ENCODE peak calls at places on chromosomes 12 and 14, in ten cellular contexts. One of them, this sample, is unnamed.

GRCh38 chr14:106459971-106460730 is 933.8 kb downstream of the TMEM121 start:
- DNase-seq in pancreas: no peak
- DNase-seq in GM06990: no peak
- DNase-seq in fibroblast of the aortic adventitia: no peak
- DNase-seq in breast epithelium: no peak
- DNase-seq in HL-60: no peak
- DNase-seq in gastrocnemius medialis: no peak
- DNase-seq in fibroblast of mammary gland: no peak
- DNase-seq in left ventricle myocardium inferior: no peak
- DNase-seq in hepatocyte: no peak
- DNase-seq in this sample: no peak

GRCh38 chr12:10919809-10920208 is 9.2 kb upstream of the PRH2 start:
- DNase-seq in pancreas: no peak
- DNase-seq in GM06990: no peak
- DNase-seq in fibroblast of the aortic adventitia: no peak
- DNase-seq in breast epithelium: no peak
- DNase-seq in HL-60: no peak
- DNase-seq in gastrocnemius medialis: no peak
- DNase-seq in fibroblast of mammary gland: no peak
- DNase-seq in left ventricle myocardium inferior: no peak
- DNase-seq in hepatocyte: no peak
- DNase-seq in this sample: no peak

GRCh38 chr14:33682746-33683145 is 268.1 kb downstream of the EGLN3 start:
- DNase-seq in pancreas: peak
- DNase-seq in GM06990: no peak
- DNase-seq in fibroblast of the aortic adventitia: peak
- DNase-seq in breast epithelium: peak
- DNase-seq in HL-60: no peak
- DNase-seq in gastrocnemius medialis: peak
- DNase-seq in fibroblast of mammary gland: peak
- DNase-seq in left ventricle myocardium inferior: peak
- DNase-seq in hepatocyte: no peak
- DNase-seq in this sample: no peak

GRCh38 chr12:64746663-64747062 is 12.5 kb downstream of the GNS start:
- DNase-seq in pancreas: no peak
- DNase-seq in GM06990: no peak
- DNase-seq in fibroblast of the aortic adventitia: peak
- DNase-seq in breast epithelium: no peak
- DNase-seq in HL-60: no peak
- DNase-seq in gastrocnemius medialis: no peak
- DNase-seq in fibroblast of mammary gland: peak
- DNase-seq in left ventricle myocardium inferior: no peak
- DNase-seq in hepatocyte: no peak
- DNase-seq in this sample: no peak

GRCh38 chr14:49581961-49582210 is 4.3 kb downstream of the RPS29 start:
- DNase-seq in pancreas: no peak
- DNase-seq in GM06990: no peak
- DNase-seq in fibroblast of the aortic adventitia: no peak
- DNase-seq in breast epithelium: no peak
- DNase-seq in HL-60: no peak
- DNase-seq in gastrocnemius medialis: no peak
- DNase-seq in fibroblast of mammary gland: no peak
- DNase-seq in left ventricle myocardium inferior: no peak
- DNase-seq in hepatocyte: no peak
- DNase-seq in this sample: no peak

GRCh38 chr12:27163048-27163715 is 80.8 kb upstream of the C12orf71 start:
- DNase-seq in pancreas: no peak
- DNase-seq in GM06990: no peak
- DNase-seq in fibroblast of the aortic adventitia: peak
- DNase-seq in breast epithelium: no peak
- DNase-seq in HL-60: no peak
- DNase-seq in gastrocnemius medialis: no peak
- DNase-seq in fibroblast of mammary gland: peak
- DNase-seq in left ventricle myocardium inferior: no peak
- DNase-seq in hepatocyte: no peak
- DNase-seq in this sample: no peak

GRCh38 chr14:87014854-87015253 is 978.1 kb downstream of the GALC start:
- DNase-seq in pancreas: no peak
- DNase-seq in GM06990: no peak
- DNase-seq in fibroblast of the aortic adventitia: no peak
- DNase-seq in breast epithelium: no peak
- DNase-seq in HL-60: no peak
- DNase-seq in gastrocnemius medialis: no peak
- DNase-seq in fibroblast of mammary gland: no peak
- DNase-seq in left ventricle myocardium inferior: no peak
- DNase-seq in hepatocyte: no peak
- DNase-seq in this sample: no peak

GRCh38 chr14:35482994-35483515 is 50.9 kb upstream of the INSM2 start:
- DNase-seq in pancreas: no peak
- DNase-seq in GM06990: no peak
- DNase-seq in fibroblast of the aortic adventitia: no peak
- DNase-seq in breast epithelium: no peak
- DNase-seq in HL-60: no peak
- DNase-seq in gastrocnemius medialis: no peak
- DNase-seq in fibroblast of mammary gland: peak
- DNase-seq in left ventricle myocardium inferior: no peak
- DNase-seq in hepatocyte: no peak
- DNase-seq in this sample: no peak

GRCh38 chr12:72207094-72207493 is 65.1 kb upstream of the TRHDE start:
- DNase-seq in pancreas: no peak
- DNase-seq in GM06990: no peak
- DNase-seq in fibroblast of the aortic adventitia: no peak
- DNase-seq in breast epithelium: no peak
- DNase-seq in HL-60: no peak
- DNase-seq in gastrocnemius medialis: no peak
- DNase-seq in fibroblast of mammary gland: no peak
- DNase-seq in left ventricle myocardium inferior: no peak
- DNase-seq in hepatocyte: no peak
- DNase-seq in this sample: no peak

GRCh38 chr12:105355752-105356151 is 25.3 kb downstream of the C12orf75 start:
- DNase-seq in pancreas: no peak
- DNase-seq in GM06990: no peak
- DNase-seq in fibroblast of the aortic adventitia: peak
- DNase-seq in breast epithelium: no peak
- DNase-seq in HL-60: no peak
- DNase-seq in gastrocnemius medialis: no peak
- DNase-seq in fibroblast of mammary gland: peak
- DNase-seq in left ventricle myocardium inferior: no peak
- DNase-seq in hepatocyte: no peak
- DNase-seq in this sample: no peak

GRCh38 chr14:69612759-69613145 is 1.4 kb downstream of the SUSD6 start:
- DNase-seq in pancreas: no peak
- DNase-seq in GM06990: no peak
- DNase-seq in fibroblast of the aortic adventitia: peak
- DNase-seq in breast epithelium: no peak
- DNase-seq in HL-60: no peak
- DNase-seq in gastrocnemius medialis: no peak
- DNase-seq in fibroblast of mammary gland: peak
- DNase-seq in left ventricle myocardium inferior: no peak
- DNase-seq in hepatocyte: no peak
- DNase-seq in this sample: no peak

GRCh38 chr12:55743131-55743921 is 404 bp downstream of the GDF11 start:
- DNase-seq in pancreas: no peak
- DNase-seq in GM06990: peak
- DNase-seq in fibroblast of the aortic adventitia: peak
- DNase-seq in breast epithelium: no peak
- DNase-seq in HL-60: peak
- DNase-seq in gastrocnemius medialis: no peak
- DNase-seq in fibroblast of mammary gland: peak
- DNase-seq in left ventricle myocardium inferior: peak
- DNase-seq in hepatocyte: peak
- DNase-seq in this sample: no peak

GRCh38 chr12:55742719-55743130 is at the start of gene GDF11:
- DNase-seq in pancreas: peak
- DNase-seq in GM06990: peak
- DNase-seq in fibroblast of the aortic adventitia: peak
- DNase-seq in breast epithelium: no peak
- DNase-seq in HL-60: no peak
- DNase-seq in gastrocnemius medialis: peak
- DNase-seq in fibroblast of mammary gland: peak
- DNase-seq in left ventricle myocardium inferior: peak
- DNase-seq in hepatocyte: peak
- DNase-seq in this sample: no peak

GRCh38 chr12:55739025-55739378 is 3.9 kb upstream of the GDF11 start:
- DNase-seq in pancreas: no peak
- DNase-seq in GM06990: no peak
- DNase-seq in fibroblast of the aortic adventitia: no peak
- DNase-seq in breast epithelium: no peak
- DNase-seq in HL-60: no peak
- DNase-seq in gastrocnemius medialis: no peak
- DNase-seq in fibroblast of mammary gland: no peak
- DNase-seq in left ventricle myocardium inferior: no peak
- DNase-seq in hepatocyte: no peak
- DNase-seq in this sample: no peak

GRCh38 chr12:55743967-55744931 is 1.3 kb downstream of the GDF11 start:
- DNase-seq in pancreas: no peak
- DNase-seq in GM06990: no peak
- DNase-seq in fibroblast of the aortic adventitia: no peak
- DNase-seq in breast epithelium: no peak
- DNase-seq in HL-60: no peak
- DNase-seq in gastrocnemius medialis: no peak
- DNase-seq in fibroblast of mammary gland: no peak
- DNase-seq in left ventricle myocardium inferior: peak
- DNase-seq in hepatocyte: peak
- DNase-seq in this sample: no peak

GRCh38 chr12:55741978-55742377 is 944 bp upstream of the GDF11 start:
- DNase-seq in pancreas: no peak
- DNase-seq in GM06990: no peak
- DNase-seq in fibroblast of the aortic adventitia: no peak
- DNase-seq in breast epithelium: no peak
- DNase-seq in HL-60: no peak
- DNase-seq in gastrocnemius medialis: no peak
- DNase-seq in fibroblast of mammary gland: no peak
- DNase-seq in left ventricle myocardium inferior: no peak
- DNase-seq in hepatocyte: no peak
- DNase-seq in this sample: no peak
- H3K4me3 ChIP-seq in pancreas: no peak
- H3K4me3 ChIP-seq in GM06990: no peak
- H3K4me3 ChIP-seq in fibroblast of the aortic adventitia: peak
- H3K4me3 ChIP-seq in breast epithelium: no peak
- H3K4me3 ChIP-seq in HL-60: no peak
- H3K4me3 ChIP-seq in gastrocnemius medialis: no peak
- H3K4me3 ChIP-seq in fibroblast of mammary gland: no peak
- H3K4me3 ChIP-seq in left ventricle myocardium inferior: no peak
- H3K4me3 ChIP-seq in hepatocyte: no peak
- H3K4me3 ChIP-seq in this sample: no peak

DNA sequence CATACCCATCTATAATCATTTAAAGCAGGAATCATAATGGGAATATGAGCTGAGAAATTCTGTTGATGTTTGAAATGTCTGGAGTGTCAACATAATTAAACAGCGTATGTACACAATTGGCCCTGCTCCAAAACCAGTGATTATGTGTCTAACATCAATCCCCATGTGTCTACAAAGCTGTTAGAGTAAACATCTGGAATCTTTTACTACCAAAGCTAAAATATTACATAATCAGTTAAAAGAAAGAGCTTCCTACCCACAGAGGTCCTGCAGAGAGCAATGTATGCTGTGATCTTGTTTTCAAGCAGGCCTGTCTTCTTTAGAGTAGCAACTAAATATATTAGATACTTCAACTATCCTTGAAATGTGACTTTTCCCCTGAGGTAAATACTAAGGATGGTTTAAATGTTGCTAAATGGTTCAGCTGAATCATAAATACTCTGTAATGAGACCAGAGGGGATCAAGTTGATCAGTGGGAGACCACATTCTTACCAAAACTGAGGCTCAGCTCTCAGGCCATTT is 74.3 kb downstream of the RASSF8 start:
- DNase-seq in pancreas: no peak
- DNase-seq in GM06990: no peak
- DNase-seq in fibroblast of the aortic adventitia: peak
- DNase-seq in breast epithelium: no peak
- DNase-seq in HL-60: no peak
- DNase-seq in gastrocnemius medialis: no peak
- DNase-seq in fibroblast of mammary gland: peak
- DNase-seq in left ventricle myocardium inferior: no peak
- DNase-seq in hepatocyte: peak
- DNase-seq in this sample: no peak
- TF ChIP-seq CTCF in pancreas: no peak
- TF ChIP-seq CTCF in GM06990: no peak
- TF ChIP-seq CTCF in fibroblast of the aortic adventitia: no peak
- TF ChIP-seq CTCF in breast epithelium: no peak
- TF ChIP-seq CTCF in HL-60: no peak
- TF ChIP-seq CTCF in gastrocnemius medialis: no peak
- TF ChIP-seq CTCF in fibroblast of mammary gland: no peak
- TF ChIP-seq CTCF in left ventricle myocardium inferior: no peak
- TF ChIP-seq CTCF in hepatocyte: no peak
- TF ChIP-seq CTCF in this sample: no peak

GRCh38 chr12:113088971-113089756 is 32.6 kb downstream of the DTX1 start:
- DNase-seq in pancreas: no peak
- DNase-seq in GM06990: peak
- DNase-seq in fibroblast of the aortic adventitia: no peak
- DNase-seq in breast epithelium: no peak
- DNase-seq in HL-60: no peak
- DNase-seq in gastrocnemius medialis: no peak
- DNase-seq in fibroblast of mammary gland: no peak
- DNase-seq in left ventricle myocardium inferior: no peak
- DNase-seq in hepatocyte: no peak
- DNase-seq in this sample: no peak
- H3K4me3 ChIP-seq in pancreas: no peak
- H3K4me3 ChIP-seq in GM06990: no peak
- H3K4me3 ChIP-seq in fibroblast of the aortic adventitia: no peak
- H3K4me3 ChIP-seq in breast epithelium: no peak
- H3K4me3 ChIP-seq in HL-60: no peak
- H3K4me3 ChIP-seq in gastrocnemius medialis: no peak
- H3K4me3 ChIP-seq in fibroblast of mammary gland: no peak
- H3K4me3 ChIP-seq in left ventricle myocardium inferior: no peak
- H3K4me3 ChIP-seq in hepatocyte: no peak
- H3K4me3 ChIP-seq in this sample: no peak

DNA sequence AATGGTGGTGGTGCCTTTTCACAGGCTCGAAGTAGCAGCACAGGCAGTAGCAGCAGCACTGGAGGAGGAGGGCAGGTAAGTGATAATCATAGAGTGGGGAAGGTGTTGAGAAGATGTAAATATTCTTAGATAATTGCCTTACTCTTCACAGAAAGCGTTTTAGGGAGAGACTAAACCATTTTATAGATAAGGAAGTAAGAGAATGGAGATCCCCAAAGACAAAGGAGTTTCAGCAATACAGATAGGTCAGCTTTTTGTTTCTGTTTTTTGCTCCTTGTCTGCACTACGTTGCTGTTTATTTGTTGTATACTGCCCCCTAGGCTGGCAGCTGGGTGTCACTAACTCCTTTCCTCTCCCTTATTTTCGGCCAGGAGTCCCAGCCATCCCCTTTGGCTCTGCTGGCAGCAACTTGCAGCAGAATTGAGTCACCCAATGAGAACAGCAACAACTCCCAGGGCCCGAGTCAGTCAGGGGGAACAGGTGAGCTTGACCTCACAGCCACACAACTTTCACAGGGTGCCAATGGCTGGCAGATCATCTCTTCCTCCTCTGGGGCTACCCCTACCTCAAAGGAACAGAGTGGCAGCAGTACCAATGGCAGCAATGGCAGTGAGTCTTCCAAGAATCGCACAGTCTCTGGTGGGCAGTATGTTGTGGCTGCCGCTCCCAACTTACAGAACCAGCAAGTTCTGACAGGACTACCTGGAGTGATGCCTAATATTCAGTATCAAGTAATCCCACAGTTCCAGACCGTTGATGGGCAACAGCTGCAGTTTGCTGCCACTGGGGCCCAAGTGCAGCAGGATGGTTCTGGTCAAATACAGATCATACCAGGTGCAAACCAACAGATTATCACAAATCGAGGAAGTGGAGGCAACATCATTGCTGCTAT is 2.0 kb downstream of the SP1 start:
- DNase-seq in pancreas: peak
- DNase-seq in GM06990: peak
- DNase-seq in fibroblast of the aortic adventitia: peak
- DNase-seq in breast epithelium: peak
- DNase-seq in HL-60: peak
- DNase-seq in gastrocnemius medialis: peak
- DNase-seq in fibroblast of mammary gland: peak
- DNase-seq in left ventricle myocardium inferior: peak
- DNase-seq in hepatocyte: peak
- DNase-seq in this sample: no peak
- TF ChIP-seq CTCF in pancreas: no peak
- TF ChIP-seq CTCF in GM06990: peak
- TF ChIP-seq CTCF in fibroblast of the aortic adventitia: peak
- TF ChIP-seq CTCF in breast epithelium: peak
- TF ChIP-seq CTCF in HL-60: peak
- TF ChIP-seq CTCF in gastrocnemius medialis: peak
- TF ChIP-seq CTCF in fibroblast of mammary gland: peak
- TF ChIP-seq CTCF in left ventricle myocardium inferior: peak
- TF ChIP-seq CTCF in hepatocyte: peak
- TF ChIP-seq CTCF in this sample: no peak

This sample was measured in esophagus squamous epithelium.